ENCODE peak calls at places on chromosomes 7 and 10, in five cellular contexts. J, C, E, G and P are unnamed samples.
A peak's percentile ranks its signal among the peaks of the same experiment; 100 is the strongest.

GRCh38 chr7:76151932-76152331 is 49.8 kb upstream of the SRRM3 start:
- DNase-seq in J (no peak), C (no peak), E (no peak), G (no peak), P (no peak)

GRCh38 chr10:30542001-30542861 is 87.3 kb downstream of the LYZL2 start:
- DNase-seq in J (no peak), C (no peak), E (no peak), G (no peak), P (no peak)

GRCh38 chr10:121235692-121236091 is 362.6 kb downstream of the FGFR2 start:
- DNase-seq in J (no peak), C (no peak), E (no peak), G (no peak), P (no peak)

GRCh38 chr10:108003061-108003460 is 838.6 kb upstream of the SORCS1 start:
- DNase-seq in J (peak; percentile 12), C (no peak), E (no peak), G (no peak), P (no peak)

GRCh38 chr7:99132922-99133321 is 11.0 kb downstream of the SMURF1 start:
- DNase-seq in J (no peak), C (peak; percentile 87), E (no peak), G (no peak), P (no peak)

GRCh38 chr7:985915-986741 is 3.1 kb downstream of the CYP2W1 start:
- DNase-seq in J (no peak), C (peak; percentile 49), E (no peak), G (peak; percentile 74), P (peak; percentile 13)

GRCh38 chr7:101218236-101219130 is 518 bp downstream of the ZNHIT1 start:
- DNase-seq in J (no peak), C (peak; percentile 7), E (peak; percentile 47), G (no peak), P (peak; percentile 32)

GRCh38 chr10:6716521-6716920 is 136.4 kb upstream of the PRKCQ start:
- DNase-seq in J (no peak), C (peak; percentile 79), E (no peak), G (no peak), P (peak; percentile 85)

GRCh38 chr7:37052673-37053072 is 328.4 kb upstream of the AOAH start:
- DNase-seq in J (peak; percentile 32), C (peak; percentile 36), E (peak; percentile 82), G (no peak), P (peak; percentile 4)

GRCh38 chr10:124643281-124644009 is 100.7 kb downstream of the FAM53B start:
- DNase-seq in J (no peak), C (no peak), E (peak; percentile 93), G (no peak), P (no peak)

GRCh38 chr7:83738436-83738835 is 89.5 kb upstream of the SEMA3E start:
- DNase-seq in J (no peak), C (no peak), E (peak; percentile 32), G (no peak), P (no peak)

GRCh38 chr7:101893326-101894085 is 76.1 kb downstream of the CUX1 start:
- DNase-seq in J (no peak), C (no peak), E (no peak), G (no peak), P (no peak)

GRCh38 chr7:74269757-74270277 is 15.6 kb upstream of the RFC2 start:
- DNase-seq in J (peak; percentile 65), C (peak; percentile 74), E (peak; percentile 67), G (peak; percentile 65), P (peak; percentile 79)

GRCh38 chr10:79552143-79552542 is 8.1 kb downstream of the SFTPA2 start:
- DNase-seq in J (no peak), C (no peak), E (no peak), G (no peak), P (no peak)

DNA sequence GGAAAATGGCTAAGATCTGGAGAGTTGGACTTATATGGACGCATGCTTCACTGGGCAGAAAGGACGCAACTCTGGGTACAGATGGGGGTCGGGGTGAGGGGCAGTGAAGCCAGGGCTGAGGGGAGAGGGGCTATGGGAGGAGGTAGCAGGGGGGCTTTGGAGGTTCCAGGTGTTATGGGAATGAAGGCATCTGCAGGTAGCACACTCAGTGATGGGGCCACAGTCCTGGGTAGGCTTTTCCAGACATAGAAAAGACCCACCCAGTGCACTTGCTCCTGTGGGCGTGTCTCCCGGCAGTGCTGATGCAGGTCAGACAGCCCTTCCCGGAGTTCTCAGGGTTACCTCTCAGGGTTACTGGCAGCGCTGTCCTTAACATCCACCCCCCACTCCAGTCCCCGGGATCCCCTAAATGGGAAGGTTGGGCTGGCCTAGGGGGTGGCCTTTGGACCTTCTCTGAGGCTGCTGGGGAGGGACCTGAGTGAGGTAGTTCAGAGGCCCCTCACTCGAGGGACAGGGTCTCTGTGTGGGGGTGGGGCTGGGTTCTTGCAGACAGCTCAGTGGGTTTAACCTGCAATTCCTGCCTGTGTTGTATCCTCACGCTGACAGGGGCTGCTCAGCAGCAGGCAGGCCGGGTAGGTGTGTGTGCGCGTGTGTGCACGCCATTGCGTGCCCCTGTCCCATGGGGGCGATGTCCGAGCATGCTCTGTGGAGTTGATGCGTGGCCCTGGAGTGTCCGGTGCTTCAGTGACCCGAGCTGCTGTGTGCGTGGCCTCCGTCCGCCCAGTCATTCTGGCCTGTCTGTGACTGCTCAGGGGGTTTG is 6.2 kb downstream of the ZYX start:
- DNase-seq in J (no peak), C (no peak), E (peak; percentile 31), G (no peak), P (no peak)
- TF ChIP-seq CTCF in J (no peak), C (peak; percentile 14), E (peak; percentile 30), G (peak; percentile 18), P (no peak)

GRCh38 chr7:47764746-47765145 is 182.8 kb upstream of the TNS3 start:
- DNase-seq in J (no peak), C (no peak), E (no peak), G (no peak), P (no peak)
- TF ChIP-seq CTCF in J (no peak), C (no peak), E (no peak), G (no peak), P (no peak)

GRCh38 chr7:95088536-95088935 is 181.1 kb downstream of the PPP1R9A start:
- DNase-seq in J (no peak), C (no peak), E (no peak), G (no peak), P (no peak)
- TF ChIP-seq CTCF in J (no peak), C (no peak), E (no peak), G (no peak), P (no peak)

GRCh38 chr10:101038486-101038885 is 7.5 kb downstream of the SFXN3 start:
- DNase-seq in J (no peak), C (no peak), E (no peak), G (no peak), P (no peak)
- TF ChIP-seq CTCF in J (peak; percentile 22), C (no peak), E (peak; percentile 43), G (no peak), P (no peak)

DNA sequence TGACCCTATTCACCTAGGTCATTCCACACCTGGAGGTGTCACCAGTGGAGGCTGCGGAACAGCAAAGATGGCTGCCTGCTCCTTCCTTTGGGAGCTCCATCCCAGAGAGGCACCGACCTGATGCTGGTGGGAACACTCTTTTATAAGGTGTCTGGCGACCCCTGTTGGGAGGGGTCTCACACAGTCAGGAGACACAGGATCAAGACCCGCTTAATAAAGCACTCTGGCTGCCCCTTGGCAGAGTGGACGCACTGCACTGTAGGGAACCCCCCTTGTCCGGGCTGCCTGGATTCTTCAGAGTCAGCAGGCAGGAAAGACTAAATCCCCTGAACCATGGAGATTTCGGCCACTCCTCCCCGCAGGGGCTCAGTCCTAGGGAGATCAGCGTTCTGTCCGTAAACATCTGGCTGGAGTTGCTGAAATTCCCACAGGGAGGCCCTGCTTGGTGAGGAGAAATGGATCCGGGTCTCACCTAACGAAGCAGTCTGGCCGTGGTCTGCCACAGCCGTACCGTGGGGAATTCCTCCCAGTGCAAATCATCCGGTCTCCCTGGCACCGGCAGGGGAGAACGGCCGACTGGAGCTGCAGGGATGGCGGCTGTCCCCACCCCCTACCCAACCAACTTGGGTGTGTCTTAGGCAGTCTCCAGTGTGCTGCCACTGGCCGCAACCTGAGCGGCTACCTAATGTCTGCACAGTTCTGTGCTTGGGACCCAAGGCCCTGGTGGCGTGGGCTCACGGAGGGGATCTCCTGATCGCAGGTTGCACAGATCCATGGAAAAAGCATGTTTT is 66.1 kb downstream of the LSMEM1 start:
- DNase-seq in J (no peak), C (peak; percentile 5), E (peak; percentile 60), G (peak; percentile 74), P (no peak)
- TF ChIP-seq CTCF in J (peak; percentile 7), C (peak; percentile 7), E (peak; percentile 34), G (peak; percentile 64), P (peak; percentile 9)

DNA sequence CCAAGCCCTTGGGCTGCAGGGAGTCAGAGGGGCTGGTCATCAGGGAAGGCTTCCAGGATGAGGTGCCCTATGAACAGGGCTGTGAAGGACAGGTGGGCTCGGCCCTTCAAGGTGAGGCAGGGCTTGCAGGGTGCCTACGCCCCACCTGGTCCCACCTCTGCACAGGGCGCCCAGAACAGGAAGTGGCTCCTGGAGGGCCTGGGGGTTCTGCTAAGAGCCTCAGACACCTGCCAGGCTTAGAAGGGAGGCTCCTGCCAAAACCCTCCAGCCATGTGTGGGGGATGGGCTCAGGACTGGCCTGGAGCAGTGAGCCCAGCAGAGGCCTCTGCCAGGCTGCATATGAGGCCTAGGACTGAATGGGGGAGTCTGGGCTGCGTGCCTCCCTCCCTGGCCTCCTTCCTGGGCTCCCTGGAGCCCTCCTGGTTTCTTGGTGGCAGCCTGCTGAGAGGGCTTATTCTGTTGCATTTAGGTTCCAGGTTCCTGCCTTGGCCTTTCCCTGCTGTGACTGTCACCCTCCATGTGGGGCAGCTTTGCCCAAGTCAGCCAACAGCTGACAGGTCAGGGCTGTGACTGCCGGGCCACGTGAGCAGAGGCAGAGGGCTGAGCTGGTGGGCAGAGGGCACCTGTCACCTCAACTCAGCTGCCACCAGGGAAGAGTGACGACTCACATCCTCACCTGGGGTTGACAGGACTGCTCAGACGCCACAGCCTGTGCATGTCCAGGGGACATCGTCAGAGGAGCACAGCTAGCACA is 45.2 kb upstream of the MSMB start:
- DNase-seq in J (peak; percentile 69), C (no peak), E (no peak), G (no peak), P (no peak)
- TF ChIP-seq CTCF in J (peak; percentile 11), C (no peak), E (no peak), G (no peak), P (no peak)